ENCODE peak calls at places on chromosomes 6 and 20, in six cellular contexts. E is ovary; S is heart right ventricle; R is kidney; O is pancreas; I is effector memory CD4-positive, alpha-beta T cell. Z is an unnamed sample. For H3K9me3, the result is how much of the 10 kb centered on the place peaks cover.

GRCh38 chr6:105873799-105874198 is 212.3 kb upstream of the PRDM1 start:
- DNase-seq in E (no peak), S (no peak), R (no peak), O (no peak), I (no peak), Z (no peak)

GRCh38 chr6:32816746-32817204 is at the start of gene HLA-DOB:
- DNase-seq in E (no peak), S (no peak), R (no peak), O (no peak), I (no peak), Z (no peak)

GRCh38 chr20:22921595-22922421 is 113.3 kb upstream of the SSTR4 start:
- DNase-seq in E (no peak), S (no peak), R (peak), O (no peak), I (no peak), Z (no peak)

GRCh38 chr20:24473435-24473834 is 4.0 kb downstream of the SYNDIG1 start:
- DNase-seq in E (no peak), S (no peak), R (no peak), O (no peak), I (no peak), Z (no peak)

GRCh38 chr6:49849121-49849907 is 17.0 kb downstream of the CRISP1 start:
- DNase-seq in E (no peak), S (no peak), R (no peak), O (no peak), I (no peak), Z (no peak)

GRCh38 chr20:24989162-24989561 is 3.4 kb downstream of the APMAP start:
- DNase-seq in E (no peak), S (no peak), R (no peak), O (no peak), I (no peak), Z (no peak)

GRCh38 chr6:30091577-30092381 is 16.2 kb upstream of the RNF39 start:
- DNase-seq in E (no peak), S (no peak), R (peak), O (no peak), I (no peak), Z (no peak)

GRCh38 chr20:51654495-51654894 is 112.0 kb upstream of the NFATC2 start:
- DNase-seq in E (no peak), S (no peak), R (no peak), O (no peak), I (no peak), Z (no peak)

GRCh38 chr6:142542704-142543233 is 241.0 kb downstream of the ADGRG6 start:
- DNase-seq in E (peak), S (peak), R (no peak), O (no peak), I (no peak), Z (no peak)

GRCh38 chr6:210778-211177 is 81.5 kb upstream of the DUSP22 start:
- DNase-seq in E (no peak), S (no peak), R (no peak), O (no peak), I (no peak), Z (no peak)

GRCh38 chr6:130396722-130397121 is 30.9 kb downstream of the TMEM200A start:
- DNase-seq in E (no peak), S (no peak), R (no peak), O (no peak), I (no peak), Z (no peak)

GRCh38 chr6:32558426-32559057 is 28.5 kb upstream of the HLA-DRB5 start:
- DNase-seq in E (no peak), S (no peak), R (no peak), O (no peak), I (no peak), Z (no peak)

GRCh38 chr6:112160745-112161144 is 73.4 kb downstream of the FAM229B start:
- DNase-seq in E (no peak), S (no peak), R (no peak), O (no peak), I (no peak), Z (no peak)

GRCh38 chr6:152401978-152402377 is 235.2 kb downstream of the SYNE1 start:
- DNase-seq in E (no peak), S (no peak), R (no peak), O (no peak), I (no peak), Z (no peak)

GRCh38 chr6:84243240-84243639 is 15.8 kb upstream of the CEP162 start:
- DNase-seq in E (no peak), S (no peak), R (no peak), O (no peak), I (no peak), Z (no peak)

GRCh38 chr6:117481926-117482239 is 591 bp upstream of the DCBLD1 start:
- DNase-seq in E (no peak), S (no peak), R (no peak), O (no peak), I (no peak), Z (no peak)

GRCh38 chr20:45969712-45970634 is 2.0 kb downstream of the ZNF335 start:
- DNase-seq in E (no peak), S (no peak), R (peak), O (no peak), I (no peak), Z (no peak)

GRCh38 chr6:139374357-139375238 is at the start of gene CITED2:
- DNase-seq in E (peak), S (peak), R (peak), O (peak), I (peak), Z (peak)

GRCh38 chr6:32933661-32934085 is 7.2 kb downstream of the HLA-DMB start:
- DNase-seq in E (peak), S (peak), R (peak), O (peak), I (peak), Z (peak)

GRCh38 chr6:141463237-141463977 is 669.3 kb upstream of the GJE1 start:
- DNase-seq in E (no peak), S (peak), R (no peak), O (no peak), I (no peak), Z (no peak)

GRCh38 chr6:165098165-165098564 is 211.2 kb downstream of the C6orf118 start:
- DNase-seq in E (no peak), S (no peak), R (no peak), O (no peak), I (no peak), Z (no peak)

GRCh38 chr20:34956751-34957472 is 1.2 kb downstream of the MYH7B start:
- DNase-seq in E (no peak), S (no peak), R (no peak), O (no peak), I (no peak), Z (no peak)

GRCh38 chr6:83905648-83906047 is 46.2 kb downstream of the CYB5R4 start:
- DNase-seq in E (no peak), S (no peak), R (peak), O (no peak), I (no peak), Z (no peak)

GRCh38 chr6:21053612-21054011 is 519.4 kb downstream of the CDKAL1 start:
- DNase-seq in E (no peak), S (no peak), R (no peak), O (no peak), I (no peak), Z (no peak)

GRCh38 chr6:118589186-118589585 is 41.1 kb downstream of the PLN start:
- DNase-seq in E (no peak), S (no peak), R (no peak), O (no peak), I (no peak), Z (no peak)

GRCh38 chr6:41767112-41767946 is 12.4 kb downstream of the FRS3 start:
- DNase-seq in E (no peak), S (peak), R (no peak), O (peak), I (no peak), Z (no peak)

GRCh38 chr6:137873273-137873762 is 6.3 kb downstream of the TNFAIP3 start:
- DNase-seq in E (peak), S (peak), R (no peak), O (peak), I (no peak), Z (no peak)

GRCh38 chr6:28742668-28743270 is 181.0 kb downstream of the TRIM27 start:
- DNase-seq in E (no peak), S (no peak), R (no peak), O (no peak), I (no peak), Z (no peak)

GRCh38 chr6:111228094-111228493 is 140.8 kb downstream of the SLC16A10 start:
- DNase-seq in E (no peak), S (no peak), R (no peak), O (no peak), I (no peak), Z (no peak)

GRCh38 chr20:3238616-3239025 is 369 bp downstream of the SLC4A11 start:
- DNase-seq in E (peak), S (no peak), R (peak), O (no peak), I (peak), Z (no peak)

GRCh38 chr6:112357801-112358200 is 10.7 kb downstream of the RFPL4B start:
- DNase-seq in E (no peak), S (no peak), R (no peak), O (no peak), I (no peak), Z (no peak)

GRCh38 chr6:157273756-157274088 is 49.6 kb downstream of the TMEM242 start:
- DNase-seq in E (peak), S (no peak), R (no peak), O (no peak), I (peak), Z (peak)

GRCh38 chr6:6665505-6665904 is 77.0 kb downstream of the LY86 start:
- DNase-seq in E (no peak), S (no peak), R (no peak), O (no peak), I (no peak), Z (no peak)

GRCh38 chr6:168706471-168707177 is 265.6 kb downstream of the SMOC2 start:
- DNase-seq in E (no peak), S (no peak), R (no peak), O (no peak), I (no peak), Z (no peak)
- H3K9me3 ChIP-seq in E (under half), S (under half), R (under half), O (under half), I (under half), Z (under half)

DNA sequence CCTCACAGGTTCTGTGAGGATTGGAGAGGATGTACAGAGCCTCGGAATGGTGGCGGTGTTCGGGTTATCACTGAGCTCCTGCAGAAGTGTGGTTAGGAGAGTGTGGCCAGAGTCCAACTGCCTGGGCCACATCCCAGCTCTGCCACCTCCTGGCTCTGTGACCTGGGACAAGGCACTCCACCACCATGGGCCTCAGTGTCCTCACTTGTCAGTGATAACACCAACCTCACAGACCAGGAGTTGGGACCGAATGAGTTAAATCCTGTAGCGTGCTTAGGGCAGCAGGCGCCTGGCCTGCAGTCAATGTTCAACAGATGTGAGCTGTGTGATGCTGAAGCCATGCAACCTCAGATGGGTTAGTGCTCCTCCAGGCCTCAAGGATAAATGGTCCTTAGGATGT is 23.6 kb downstream of the SIRPA start:
- DNase-seq in E (no peak), S (peak), R (peak), O (no peak), I (no peak), Z (no peak)
- H3K9me3 ChIP-seq in E (under half), S (under half), R (under half), O (under half), I (under half), Z (under half)

DNA sequence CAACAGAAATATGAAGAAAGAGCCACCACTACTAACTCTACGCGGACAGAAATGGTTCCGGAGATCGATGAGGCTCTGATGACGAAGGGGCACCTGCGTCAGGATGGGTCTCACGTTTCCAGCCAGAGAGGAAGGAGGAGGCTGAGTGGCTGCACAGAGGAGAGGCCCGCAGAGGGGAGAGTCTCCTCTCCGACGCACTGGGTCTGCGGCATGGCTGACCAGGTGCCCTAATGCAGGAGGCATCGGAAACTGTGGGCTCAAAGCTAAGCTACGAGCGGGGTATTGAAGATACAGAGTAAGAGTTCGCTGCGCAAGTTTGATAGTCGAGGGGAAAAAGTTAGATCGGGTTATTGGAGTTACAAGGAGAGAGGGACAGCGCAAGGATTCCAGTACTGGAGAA is 69.9 kb downstream of the TTLL2 start:
- DNase-seq in E (no peak), S (no peak), R (no peak), O (no peak), I (no peak), Z (no peak)
- H3K9me3 ChIP-seq in E (under half), S (under half), R (under half), O (under half), I (under half), Z (under half)

GRCh38 chr20:15319444-15319843 is 982.0 kb upstream of the FLRT3 start:
- DNase-seq in E (no peak), S (no peak), R (no peak), O (no peak), I (no peak), Z (no peak)
- H3K9me3 ChIP-seq in E (under half), S (under half), R (under half), O (under half), I (under half), Z (under half)